ENCODE peak calls at places on chromosomes 5 and 9, in nine cellular contexts. Z is coronary artery; F is dermis microvascular lymphatic vessel endothelial cell; A is NCI-H2081; E is activated CD4-positive, alpha-beta T cell treated with anti-CD3 and anti-CD28 coated beads for 1 hour; O is activated naive CD4-positive, alpha-beta T cell treated with Interleukin-2 at 50 U/mL for 16 hours; H is HEK293T; X is T-cell; G is left ventricle myocardium inferior. Q is an unnamed sample.

GRCh38 chr5:129988453-129988852 is 84.2 kb downstream of the CHSY3 start:
- DNase-seq in F (no peak), G (no peak), E (no peak), X (no peak), H (no peak), Z (no peak), A (no peak), O (no peak), Q (no peak)

GRCh38 chr5:7094626-7095025 is 301.3 kb upstream of the ADCY2 start:
- DNase-seq in E (no peak), F (no peak), O (no peak), X (no peak), A (no peak), Z (no peak), G (no peak), H (no peak), Q (no peak)

GRCh38 chr5:159887050-159887449 is 29.2 kb upstream of the ADRA1B start:
- DNase-seq in A (no peak), O (no peak), E (no peak), H (no peak), Z (no peak), X (no peak), F (no peak), G (no peak), Q (peak)

GRCh38 chr5:172420215-172420934 is 34.0 kb downstream of the SH3PXD2B start:
- DNase-seq in G (peak), F (peak), E (no peak), A (no peak), X (no peak), H (no peak), O (peak), Z (peak), Q (no peak)

GRCh38 chr9:79610019-79610760 is 38.4 kb downstream of the TLE4 start:
- DNase-seq in X (no peak), Z (no peak), A (peak), H (no peak), E (no peak), F (no peak), O (no peak), G (no peak), Q (no peak)

GRCh38 chr9:94656190-94656589 is 16.9 kb upstream of the FBP1 start:
- DNase-seq in G (no peak), O (peak), E (no peak), A (no peak), Z (no peak), X (peak), H (no peak), F (peak), Q (no peak)

GRCh38 chr9:98867434-98868168 is 60.1 kb downstream of the GALNT12 start:
- DNase-seq in O (no peak), X (no peak), E (no peak), A (no peak), G (peak), Z (peak), H (no peak), F (peak), Q (no peak)

GRCh38 chr5:167653645-167654106 is 637.8 kb upstream of the WWC1 start:
- DNase-seq in E (no peak), A (no peak), X (no peak), F (no peak), H (no peak), O (no peak), Z (no peak), G (no peak), Q (no peak)

GRCh38 chr9:4035809-4036208 is 264.1 kb downstream of the GLIS3 start:
- DNase-seq in O (no peak), G (no peak), E (no peak), F (no peak), X (no peak), A (no peak), H (no peak), Z (no peak), Q (no peak)

GRCh38 chr5:73438048-73438896 is 10.3 kb downstream of the FOXD1 start:
- DNase-seq in H (no peak), O (no peak), Z (no peak), X (no peak), F (no peak), G (no peak), E (no peak), A (no peak), Q (no peak)

GRCh38 chr5:65774346-65774745 is 52.3 kb downstream of the NLN start:
- DNase-seq in H (no peak), A (no peak), O (no peak), X (no peak), F (no peak), G (no peak), Z (no peak), E (no peak), Q (no peak)

GRCh38 chr5:179166886-179167841 is 107.0 kb downstream of the ZNF354C start:
- DNase-seq in G (peak), E (peak), F (no peak), Z (no peak), H (peak), A (no peak), O (peak), X (peak), Q (peak)

GRCh38 chr5:139914218-139914807 is 118.7 kb downstream of the PSD2 start:
- DNase-seq in G (no peak), F (no peak), X (no peak), Z (no peak), A (no peak), O (no peak), E (no peak), H (no peak), Q (no peak)